ENCODE peak calls at places on chromosomes 5 and 9, in four cellular contexts. E, V, R and L are unnamed samples.
A peak's percentile ranks its signal among the peaks of the same experiment; 100 is the strongest.

GRCh38 chr5:159825551-159826051 is 90.7 kb upstream of the ADRA1B start:
- DNase-seq in V (no peak), E (peak; percentile 20), R (no peak), L (no peak)

GRCh38 chr5:179110528-179110927 is 50.4 kb downstream of the ZNF354C start:
- DNase-seq in R (no peak), V (no peak), E (no peak), L (no peak)

GRCh38 chr5:169921370-169921769 is 58.9 kb downstream of the INSYN2B start:
- DNase-seq in V (no peak), R (no peak), E (no peak), L (no peak)

GRCh38 chr9:94638335-94639044 is 828 bp downstream of the FBP1 start:
- DNase-seq in R (no peak), E (no peak), V (no peak), L (no peak)

GRCh38 chr5:40332945-40333344 is 346.8 kb upstream of the PTGER4 start:
- DNase-seq in E (no peak), R (no peak), V (no peak), L (no peak)

GRCh38 chr5:158770506-158770905 is 329.2 kb downstream of the EBF1 start:
- DNase-seq in R (peak; percentile 13), E (no peak), V (peak; percentile 2), L (peak; percentile 59)

GRCh38 chr9:1604942-1605560 is 410.1 kb upstream of the SMARCA2 start:
- DNase-seq in R (no peak), V (peak; percentile 25), E (peak; percentile 11), L (peak; percentile 7)

GRCh38 chr5:654071-654778 is 38.9 kb downstream of the TPPP start:
- DNase-seq in R (no peak), V (no peak), E (no peak), L (no peak)

GRCh38 chr9:97632406-97632991 is 669 bp downstream of the TSTD2 start:
- DNase-seq in V (no peak), E (no peak), R (no peak), L (no peak)

DNA sequence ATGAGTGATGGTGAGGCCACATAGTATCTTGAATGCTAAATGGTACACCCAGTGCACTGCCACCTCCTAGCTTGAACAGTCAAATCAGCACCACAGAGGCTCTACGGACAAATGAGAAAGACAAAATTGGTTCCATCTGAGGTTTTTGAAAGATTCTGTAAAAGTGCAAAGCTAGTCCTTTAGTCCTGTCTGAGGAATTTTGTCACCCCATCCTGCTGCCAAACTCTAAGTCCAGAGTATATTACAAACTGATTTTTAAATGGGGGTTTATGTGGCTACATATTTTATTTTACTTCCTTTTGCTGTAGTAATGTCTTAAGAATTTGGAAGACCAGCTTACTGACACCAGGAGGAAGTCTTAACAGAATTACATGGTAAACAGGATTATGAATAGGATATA is 7.7 kb downstream of the FREM1 start:
- DNase-seq in V (no peak), R (no peak), E (no peak), L (no peak)
- TF ChIP-seq FOXK2 in V (no peak), R (no peak), E (no peak), L (no peak)

DNA sequence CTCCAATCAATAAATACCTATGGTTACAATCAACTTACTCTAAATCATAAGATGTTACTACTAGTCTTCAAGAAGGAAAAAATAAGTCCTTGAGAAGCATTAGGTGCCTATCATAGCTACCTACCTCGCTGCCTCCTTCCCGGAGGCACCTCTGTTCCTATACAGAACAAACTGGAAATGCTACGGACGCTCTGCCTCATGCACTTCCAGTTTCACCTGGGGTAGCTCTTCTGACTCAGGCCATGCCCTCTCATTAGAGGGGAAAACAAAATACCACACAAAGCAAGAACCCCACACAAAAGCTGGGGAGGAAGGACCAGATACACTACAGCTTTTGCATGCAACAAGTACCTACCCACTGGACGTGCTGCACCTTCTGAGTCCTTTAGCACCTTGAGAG is 12.4 kb downstream of the SPRY4 start:
- DNase-seq in R (no peak), V (no peak), E (no peak), L (no peak)
- TF ChIP-seq FOXK2 in R (no peak), V (no peak), E (no peak), L (no peak)

DNA sequence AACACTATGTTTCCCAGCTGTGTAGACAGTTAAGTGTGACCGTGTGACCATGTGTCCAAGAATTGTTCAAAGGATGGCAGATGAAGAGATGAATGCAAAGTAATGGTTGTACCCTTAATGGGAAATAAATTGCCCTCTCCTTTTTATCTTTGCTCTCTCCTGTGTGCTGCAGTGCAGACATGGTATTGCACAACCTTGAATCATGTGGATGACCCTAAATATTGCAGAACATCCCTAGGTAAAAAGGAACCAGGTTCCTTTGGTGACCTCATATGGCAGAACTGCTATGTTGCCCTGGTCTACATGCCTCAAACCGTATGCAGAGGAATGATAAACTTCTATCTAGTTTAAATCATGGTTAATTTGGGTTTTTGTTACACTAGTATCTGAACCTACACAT is 81.7 kb upstream of the CTNND2 start:
- DNase-seq in E (no peak), V (no peak), R (no peak), L (no peak)
- TF ChIP-seq FOXK2 in E (no peak), V (no peak), R (no peak), L (no peak)

DNA sequence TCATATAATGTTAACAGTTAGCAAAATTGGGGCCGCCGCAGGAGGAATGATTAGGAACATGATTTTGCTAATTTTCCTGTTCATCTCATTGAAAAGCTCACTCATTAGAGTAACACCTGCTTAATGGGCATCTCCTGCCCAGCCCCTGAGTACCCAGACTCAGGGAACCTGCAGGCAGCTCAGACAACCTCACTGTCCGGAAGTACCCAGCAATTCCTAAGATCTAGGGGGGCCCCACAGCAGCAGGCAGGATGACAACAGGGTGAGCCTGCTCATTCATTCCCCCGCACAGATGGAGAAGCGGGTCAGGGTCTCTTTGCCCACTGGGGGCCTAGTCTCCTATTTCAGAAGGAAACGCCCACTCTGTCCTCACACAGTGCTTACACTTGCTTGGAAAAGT is 12.6 kb downstream of the FAM78A start:
- DNase-seq in E (no peak), R (peak; percentile 60), V (no peak), L (no peak)
- TF ChIP-seq FOXK2 in E (no peak), R (no peak), V (no peak), L (no peak)

DNA sequence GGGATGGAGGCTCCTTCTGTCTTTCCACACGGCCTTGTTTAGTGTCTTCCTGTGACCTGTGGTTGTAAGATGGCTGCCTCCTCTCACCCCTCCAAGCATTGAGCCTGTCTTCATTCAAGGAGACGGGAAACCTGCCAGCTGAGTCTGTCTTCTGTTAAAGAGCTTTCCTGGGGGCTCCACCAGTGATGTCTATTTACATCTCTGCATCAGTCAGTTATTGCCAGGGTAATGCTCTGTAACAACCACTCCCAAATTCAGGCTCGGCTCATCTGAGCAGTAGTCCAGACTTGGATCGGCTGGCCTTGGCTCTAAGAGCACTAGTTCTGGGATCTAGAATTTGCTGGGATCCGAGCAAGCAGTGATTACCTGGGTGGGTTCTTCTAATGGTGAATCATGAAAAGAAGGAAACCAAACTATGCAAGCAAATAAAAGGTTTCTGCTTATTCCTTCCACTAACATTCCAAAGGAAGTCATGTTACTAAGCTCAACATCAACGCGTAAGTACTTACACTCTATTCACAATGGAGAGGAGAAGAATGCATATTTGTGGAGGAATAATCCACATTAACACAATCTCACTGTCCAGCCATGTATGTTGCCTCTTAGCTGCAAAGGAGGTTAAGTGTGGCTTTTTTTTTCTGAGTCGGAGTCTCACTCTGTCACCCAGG is 61.7 kb downstream of the GALNT12 start:
- DNase-seq in V (no peak), R (no peak), E (no peak), L (no peak)
- TF ChIP-seq FOXK2 in V (no peak), R (no peak), E (no peak), L (no peak)

DNA sequence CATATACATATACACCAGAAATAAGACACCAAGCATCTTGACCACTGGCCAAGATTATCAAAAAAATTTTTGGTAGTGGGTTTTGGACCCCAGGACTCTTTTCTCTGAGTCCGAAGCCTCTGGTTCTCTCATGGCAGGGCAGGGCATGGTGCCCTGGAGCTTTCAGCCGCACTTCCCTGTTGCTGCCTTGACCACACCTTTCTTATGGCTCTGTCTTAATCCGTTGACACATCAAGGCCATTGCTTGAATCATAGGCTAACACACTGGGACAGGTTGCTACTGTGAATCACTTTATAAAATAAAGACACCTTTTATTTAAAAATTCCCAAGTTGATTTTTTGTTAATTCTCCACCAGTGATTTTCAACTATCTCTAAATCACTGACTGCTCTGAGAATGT is 45.4 kb upstream of the CAST start:
- DNase-seq in E (no peak), R (no peak), V (no peak), L (no peak)
- TF ChIP-seq FOXK2 in E (no peak), R (no peak), V (no peak), L (no peak)

GRCh38 chr5:125325488-125325887 is 579.0 kb upstream of the ZNF608 start:
- DNase-seq in R (no peak), V (no peak), E (no peak), L (no peak)

GRCh38 chr5:125327676-125328075 is 581.2 kb upstream of the ZNF608 start:
- DNase-seq in E (no peak), V (no peak), R (no peak), L (no peak)

GRCh38 chr5:125321654-125322053 is 575.2 kb upstream of the ZNF608 start:
- DNase-seq in E (no peak), V (no peak), R (no peak), L (no peak)

GRCh38 chr5:125323613-125324012 is 577.2 kb upstream of the ZNF608 start:
- DNase-seq in V (no peak), E (no peak), R (no peak), L (no peak)

DNA sequence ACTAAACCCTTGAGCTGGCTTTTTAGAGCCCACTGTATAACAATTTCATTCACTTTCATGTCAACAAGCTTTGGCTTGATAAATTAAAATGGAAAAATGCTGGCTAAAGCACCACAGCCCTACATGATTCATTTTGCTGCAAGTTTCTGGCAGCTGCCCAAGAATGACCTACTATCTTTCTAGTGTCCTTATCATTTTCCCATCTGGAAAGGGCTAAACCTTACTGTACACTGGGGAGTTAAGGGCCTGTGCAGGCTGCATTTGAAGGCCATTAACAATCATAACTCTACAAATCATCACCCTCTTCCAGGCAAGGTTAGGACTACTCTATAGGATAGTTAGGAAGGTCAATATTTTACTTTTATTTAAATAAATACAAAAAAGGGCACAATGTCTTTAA is 579.7 kb upstream of the ZNF608 start:
- DNase-seq in E (no peak), V (no peak), R (no peak), L (peak; percentile 69)
- TF ChIP-seq FOXK2 in E (no peak), V (no peak), R (no peak), L (no peak)